ENCODE peak calls at places on chromosomes 13 and 19, in six cellular contexts. L is HCT116, D is H1, H is GM12878, Q is K562, A is HepG2. V is an unnamed sample.

GRCh38 chr13:24606486-24607170 is 73.6 kb upstream of the ATP12A start:
- DNase-seq in L (no peak), D (no peak), H (no peak), Q (no peak), A (no peak), V (no peak)

GRCh38 chr19:392375-392970 is 16.5 kb downstream of the C2CD4C start:
- DNase-seq in L (no peak), D (no peak), H (no peak), Q (no peak), A (no peak), V (no peak)

GRCh38 chr13:26813626-26814348 is 53.2 kb upstream of the GPR12 start:
- DNase-seq in L (no peak), D (no peak), H (no peak), Q (no peak), A (no peak), V (no peak)

GRCh38 chr19:1616396-1616795 is 11.1 kb upstream of the UQCR11 start:
- DNase-seq in L (no peak), D (no peak), H (no peak), Q (no peak), A (no peak), V (no peak)

GRCh38 chr13:99296270-99296865 is 10.8 kb downstream of the GPR183 start:
- DNase-seq in L (no peak), D (no peak), H (no peak), Q (no peak), A (no peak), V (no peak)

GRCh38 chr19:1219786-1220451 is 14.3 kb downstream of the STK11 start:
- DNase-seq in L (no peak), D (no peak), H (no peak), Q (no peak), A (no peak), V (no peak)

GRCh38 chr19:1851581-1852293 is 3.5 kb upstream of the REXO1 start:
- DNase-seq in L (no peak), D (no peak), H (no peak), Q (no peak), A (no peak), V (no peak)

GRCh38 chr19:17255150-17255621 is 9.4 kb downstream of the USHBP1 start:
- DNase-seq in L (no peak), D (no peak), H (no peak), Q (no peak), A (peak; percentile 75), V (no peak)

GRCh38 chr13:75724742-75725504 is 88.8 kb downstream of the LMO7 start:
- DNase-seq in L (no peak), D (no peak), H (no peak), Q (no peak), A (no peak), V (no peak)

GRCh38 chr13:22665531-22665930 is 515.2 kb upstream of the SGCG start:
- DNase-seq in L (no peak), D (no peak), H (no peak), Q (no peak), A (no peak), V (no peak)

GRCh38 chr13:88246239-88246638 is 575.1 kb downstream of the SLITRK5 start:
- DNase-seq in L (no peak), D (no peak), H (no peak), Q (no peak), A (no peak), V (no peak)

GRCh38 chr19:3046621-3047306 is 15.5 kb downstream of the TLE5 start:
- DNase-seq in L (no peak), D (no peak), H (no peak), Q (peak; percentile 82), A (no peak), V (no peak)

GRCh38 chr13:105972811-105973590 is 562.5 kb downstream of the EFNB2 start:
- DNase-seq in L (no peak), D (no peak), H (no peak), Q (no peak), A (no peak), V (no peak)

GRCh38 chr19:4538601-4538954 is 1.3 kb downstream of the LRG1 start:
- DNase-seq in L (no peak), D (no peak), H (no peak), Q (no peak), A (no peak), V (no peak)

GRCh38 chr13:106570354-106570822 is 2.5 kb upstream of the ARGLU1 start:
- DNase-seq in L (peak; percentile 92), D (peak; percentile 73), H (no peak), Q (peak; percentile 58), A (no peak), V (peak; percentile 85)

GRCh38 chr13:22049384-22049783 is 378.5 kb downstream of the FGF9 start:
- DNase-seq in L (no peak), D (no peak), H (no peak), Q (no peak), A (no peak), V (no peak)

GRCh38 chr19:11265785-11266236 is 3.5 kb upstream of the DOCK6 start:
- DNase-seq in L (peak; percentile 56), D (no peak), H (no peak), Q (peak; percentile 14), A (peak; percentile 93), V (no peak)

GRCh38 chr13:33016414-33017409 is at the start of gene KL:
- DNase-seq in L (no peak), D (no peak), H (no peak), Q (no peak), A (no peak), V (peak; percentile 56)

DNA sequence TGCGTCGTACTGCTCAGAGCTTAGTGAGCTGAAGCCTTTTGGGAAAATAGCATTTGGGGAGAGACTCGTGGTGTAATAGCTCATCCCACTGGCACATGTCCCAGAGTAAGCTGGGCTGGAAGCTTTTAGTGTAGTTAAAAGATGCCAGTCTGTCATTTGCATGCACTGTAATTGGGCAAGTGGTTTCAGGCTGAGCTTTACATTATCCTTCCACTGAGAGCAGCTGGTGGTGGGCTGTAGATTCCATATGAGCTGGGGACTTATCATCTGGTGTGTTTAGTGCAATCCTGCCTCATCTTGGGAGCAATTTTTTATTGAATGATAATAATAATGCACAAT is 69.9 kb downstream of the LRCH1 start:
- DNase-seq in L (no peak), D (no peak), H (no peak), Q (no peak), A (no peak), V (no peak)
- TF ChIP-seq ATF3 in L (no peak), D (no peak), H (no peak), Q (no peak), A (no peak), V (no peak)

GRCh38 chr13:34174671-34175145 is 356.8 kb downstream of the RFC3 start:
- DNase-seq in L (no peak), D (no peak), H (no peak), Q (no peak), A (no peak), V (no peak)
- TF ChIP-seq ATF3 in L (no peak), D (no peak), H (no peak), Q (no peak), A (no peak), V (no peak)

GRCh38 chr13:110274687-110275086 is 32.3 kb downstream of the COL4A1 start:
- DNase-seq in L (no peak), D (no peak), H (no peak), Q (no peak), A (no peak), V (no peak)
- TF ChIP-seq ATF3 in L (no peak), D (no peak), H (no peak), Q (no peak), A (no peak), V (no peak)

GRCh38 chr19:31214086-31214485 is 135.2 kb downstream of the TSHZ3 start:
- DNase-seq in L (no peak), D (no peak), H (no peak), Q (peak; percentile 41), A (no peak), V (no peak)
- TF ChIP-seq ATF3 in L (no peak), D (no peak), H (no peak), Q (peak; percentile 89), A (no peak), V (no peak)

GRCh38 chr19:14772467-14772866 is 5.9 kb downstream of the ADGRE2 start:
- DNase-seq in L (no peak), D (no peak), H (no peak), Q (no peak), A (no peak), V (no peak)
- TF ChIP-seq ATF3 in L (no peak), D (no peak), H (no peak), Q (no peak), A (no peak), V (no peak)

DNA sequence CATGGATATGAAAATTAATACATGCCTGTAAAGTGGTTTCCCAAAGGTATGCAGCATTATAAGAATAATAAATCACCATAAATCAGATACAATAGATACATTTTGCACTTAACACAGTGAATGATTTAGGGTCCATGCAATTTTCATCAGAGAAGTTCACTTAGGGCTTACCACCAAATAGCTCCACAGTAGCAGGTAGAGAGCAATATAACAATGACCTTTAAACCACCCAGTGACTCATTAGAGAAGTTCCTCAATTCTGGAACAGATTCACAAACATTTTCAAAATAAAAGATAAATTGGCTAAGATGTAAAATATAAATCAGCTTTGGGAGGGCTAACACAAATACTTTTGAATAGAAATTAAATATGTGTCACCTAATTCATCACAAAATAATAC is 84.5 kb upstream of the NBEA start:
- DNase-seq in L (no peak), D (no peak), H (no peak), Q (no peak), A (no peak), V (no peak)
- TF ChIP-seq ATF3 in L (no peak), D (no peak), H (no peak), Q (no peak), A (no peak), V (no peak)

V was measured in WTC11.